ENCODE peak calls at places on chromosomes 13 and 19, in five cellular contexts. K is ovary, A is mammary epithelial cell, C is GM12878, R is upper lobe of left lung. F is an unnamed sample. For H3K9me3, the result is how much of the 10 kb centered on the place peaks cover.

GRCh38 chr19:45164577-45165335 is 4.0 kb upstream of the NKPD1 start:
- DNase-seq in A (peak), C (peak), K (peak), R (peak), F (peak)

GRCh38 chr19:18506101-18506534 is 15.8 kb downstream of the ELL start:
- DNase-seq in A (no peak), K (no peak), R (no peak), C (no peak), F (no peak)

GRCh38 chr13:43725460-43725859 is 61.3 kb downstream of the ENOX1 start:
- DNase-seq in C (no peak), A (no peak), R (no peak), K (no peak), F (no peak)

GRCh38 chr13:94483970-94484369 is 4.5 kb upstream of the DCT start:
- DNase-seq in K (no peak), A (no peak), C (no peak), R (no peak), F (no peak)

GRCh38 chr19:13396256-13397080 is 109.8 kb downstream of the CACNA1A start:
- DNase-seq in R (no peak), C (no peak), A (peak), K (no peak), F (no peak)

GRCh38 chr13:91158015-91158390 is 189.5 kb upstream of the MIR17HG start:
- DNase-seq in K (no peak), R (no peak), A (no peak), C (no peak), F (no peak)

GRCh38 chr19:43570174-43570791 is 5.0 kb downstream of the XRCC1 start:
- DNase-seq in C (no peak), R (no peak), A (peak), K (no peak), F (no peak)

GRCh38 chr19:35368378-35368777 is 2.5 kb upstream of the GPR42 start:
- DNase-seq in A (no peak), K (no peak), R (no peak), C (no peak), F (no peak)

GRCh38 chr13:85828094-85828684 is 29.0 kb upstream of the SLITRK6 start:
- DNase-seq in K (no peak), R (no peak), C (no peak), A (no peak), F (no peak)

GRCh38 chr19:13842294-13843103 is 34.4 kb upstream of the NANOS3 start:
- DNase-seq in C (no peak), K (peak), A (peak), R (peak), F (peak)

GRCh38 chr19:3655402-3656072 is 28.9 kb upstream of the CACTIN start:
- DNase-seq in K (peak), R (peak), C (no peak), A (peak), F (no peak)

GRCh38 chr19:7562646-7563393 is 27.3 kb downstream of the PNPLA6 start:
- DNase-seq in R (no peak), C (no peak), K (no peak), A (no peak), F (no peak)

GRCh38 chr13:31437975-31438374 is 238.2 kb downstream of the B3GLCT start:
- DNase-seq in R (no peak), A (peak), K (no peak), C (peak), F (no peak)

GRCh38 chr13:50449465-50449864 is 394.0 kb downstream of the DLEU7 start:
- DNase-seq in C (no peak), K (no peak), A (no peak), R (no peak), F (no peak)

GRCh38 chr13:23621316-23621645 is 51.1 kb downstream of the TNFRSF19 start:
- DNase-seq in C (no peak), A (peak), K (no peak), R (no peak), F (no peak)

GRCh38 chr19:18468517-18468916 is 30.6 kb upstream of the ISYNA1 start:
- DNase-seq in R (peak), K (no peak), C (no peak), A (no peak), F (no peak)

GRCh38 chr13:21849323-21849722 is 178.4 kb downstream of the FGF9 start:
- DNase-seq in K (no peak), C (peak), R (no peak), A (peak), F (no peak)

GRCh38 chr13:71979616-71980015 is 112.6 kb upstream of the DACH1 start:
- DNase-seq in K (no peak), C (no peak), A (peak), R (no peak), F (no peak)

GRCh38 chr13:96862093-96862492 is 132.2 kb downstream of the OXGR1 start:
- DNase-seq in C (no peak), K (no peak), R (no peak), A (no peak), F (no peak)

GRCh38 chr13:44710576-44710975 is 134.4 kb upstream of the TSC22D1 start:
- DNase-seq in R (no peak), K (no peak), C (peak), A (peak), F (no peak)

GRCh38 chr13:27967203-27967735 is 1.8 kb downstream of the CDX2 start:
- DNase-seq in K (no peak), R (no peak), C (no peak), A (no peak), F (no peak)

GRCh38 chr19:40235238-40236025 is 8.9 kb upstream of the CCNP start:
- DNase-seq in R (peak), A (no peak), K (no peak), C (no peak), F (no peak)

GRCh38 chr13:47426126-47426849 is 529.4 kb upstream of the HTR2A start:
- DNase-seq in R (no peak), C (no peak), A (peak), K (no peak), F (no peak)

GRCh38 chr13:113846639-113847318 is 17.1 kb downstream of the GAS6 start:
- DNase-seq in K (no peak), C (no peak), R (peak), A (no peak), F (no peak)

GRCh38 chr19:30116984-30117555 is 175.0 kb downstream of the URI1 start:
- DNase-seq in R (no peak), K (no peak), A (no peak), C (no peak), F (no peak)

GRCh38 chr13:73835138-73835721 is 299.0 kb downstream of the KLF12 start:
- DNase-seq in C (peak), K (no peak), R (no peak), A (peak), F (no peak)

GRCh38 chr19:49567722-49568454 is 12.5 kb downstream of the NOSIP start:
- DNase-seq in A (no peak), K (no peak), C (no peak), R (no peak), F (peak)

GRCh38 chr13:39463611-39464010 is 139.4 kb downstream of the LHFPL6 start:
- DNase-seq in A (no peak), K (no peak), R (no peak), C (no peak), F (no peak)

GRCh38 chr13:51590966-51591627 is 6.8 kb downstream of the WDFY2 start:
- DNase-seq in K (no peak), A (peak), R (no peak), C (no peak), F (no peak)

GRCh38 chr13:105817011-105817410 is 718.5 kb downstream of the EFNB2 start:
- DNase-seq in A (peak), C (no peak), K (no peak), R (no peak), F (no peak)

GRCh38 chr13:99093997-99094396 is 106.7 kb upstream of the UBAC2 start:
- DNase-seq in C (no peak), K (no peak), A (peak), R (no peak), F (no peak)

GRCh38 chr13:43573787-43574562 is 212.8 kb downstream of the ENOX1 start:
- DNase-seq in R (no peak), C (no peak), A (no peak), K (no peak), F (no peak)

GRCh38 chr13:85816413-85816812 is 17.2 kb upstream of the SLITRK6 start:
- DNase-seq in K (no peak), C (no peak), R (no peak), A (no peak), F (no peak)

GRCh38 chr13:57633950-57634828 is 2.6 kb downstream of the PCDH17 start:
- DNase-seq in A (no peak), C (no peak), K (no peak), R (peak), F (no peak)

GRCh38 chr19:38409631-38410133 is 6.8 kb downstream of the FAM98C start:
- DNase-seq in C (no peak), R (no peak), A (no peak), K (peak), F (no peak)

GRCh38 chr19:275000-275399 is 16.2 kb downstream of the PLPP2 start:
- DNase-seq in K (no peak), R (no peak), C (no peak), A (no peak), F (no peak)

GRCh38 chr19:6065685-6066365 is 44.5 kb downstream of the RFX2 start:
- DNase-seq in C (no peak), R (no peak), A (no peak), K (no peak), F (peak)

GRCh38 chr13:22287343-22287922 is 616.6 kb downstream of the FGF9 start:
- DNase-seq in C (no peak), A (no peak), R (no peak), K (no peak), F (no peak)

GRCh38 chr19:28425431-28425931 is 787.5 kb downstream of the UQCRFS1 start:
- DNase-seq in C (no peak), A (peak), R (no peak), K (no peak), F (no peak)
- H3K9me3 ChIP-seq in C (under half), A (under half), R (under half), K (under half), F (under half)

GRCh38 chr19:56838680-56838929 is 1.9 kb downstream of the PEG3 start:
- DNase-seq in C (no peak), A (no peak), K (no peak), R (no peak), F (no peak)
- H3K9me3 ChIP-seq in C (under half), A (under half), K (under half), R (under half), F (under half)

GRCh38 chr19:9156304-9156703 is 16.1 kb downstream of the ZNF317 start:
- DNase-seq in A (no peak), K (no peak), R (no peak), C (no peak), F (no peak)
- H3K9me3 ChIP-seq in A (half or more), K (half or more), R (half or more), C (half or more), F (under half)

DNA sequence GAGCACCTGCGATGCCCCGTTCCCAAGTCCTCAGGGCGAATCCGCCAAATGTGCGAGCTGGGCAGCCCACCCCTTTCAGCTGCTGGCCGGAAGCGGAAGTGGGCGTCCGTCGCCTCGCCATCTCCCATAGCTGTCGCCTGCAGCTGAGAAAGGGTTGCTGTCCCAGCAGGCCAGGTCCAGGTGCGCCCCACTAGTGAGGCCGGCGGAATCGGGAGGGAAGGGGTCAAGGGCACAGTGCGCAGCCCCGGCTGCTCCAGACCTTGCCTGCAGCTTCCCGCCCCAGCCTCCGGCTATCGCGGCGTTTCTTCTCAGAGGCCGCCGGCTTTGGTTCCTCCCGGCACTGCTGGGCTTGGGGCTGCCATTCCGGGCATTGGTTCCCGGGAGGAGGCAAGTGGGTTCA is at the start of gene ZNF177:
- DNase-seq in K (no peak), R (peak), C (no peak), A (no peak), F (no peak)
- H3K9me3 ChIP-seq in K (under half), R (half or more), C (under half), A (under half), F (under half)

GRCh38 chr13:33262069-33262487 is 23.5 kb downstream of the STARD13 start:
- DNase-seq in C (no peak), R (peak), K (no peak), A (peak), F (no peak)
- H3K9me3 ChIP-seq in C (under half), R (under half), K (under half), A (under half), F (under half)

DNA sequence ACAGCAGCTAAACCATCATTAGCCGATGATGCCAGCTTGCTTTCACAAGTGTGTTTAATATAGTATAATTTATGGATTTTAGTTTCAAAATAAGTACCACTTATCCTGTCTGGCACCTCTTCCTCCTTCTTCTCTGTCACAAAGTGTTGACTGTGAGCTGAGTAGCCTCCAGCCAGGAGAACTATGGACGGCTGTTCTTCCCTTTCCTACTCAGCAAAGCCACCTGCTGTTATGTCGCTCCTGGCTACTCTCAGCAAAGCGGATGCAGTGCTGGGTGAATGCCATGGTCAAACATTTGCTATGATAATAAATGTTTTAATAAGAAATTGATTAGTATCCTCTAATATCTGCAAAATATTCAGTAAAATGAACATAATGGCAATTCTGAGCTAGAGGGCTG is 238.2 kb downstream of the LIG4 start:
- DNase-seq in K (no peak), A (no peak), C (no peak), R (no peak), F (no peak)
- H3K9me3 ChIP-seq in K (under half), A (under half), C (under half), R (under half), F (under half)

DNA sequence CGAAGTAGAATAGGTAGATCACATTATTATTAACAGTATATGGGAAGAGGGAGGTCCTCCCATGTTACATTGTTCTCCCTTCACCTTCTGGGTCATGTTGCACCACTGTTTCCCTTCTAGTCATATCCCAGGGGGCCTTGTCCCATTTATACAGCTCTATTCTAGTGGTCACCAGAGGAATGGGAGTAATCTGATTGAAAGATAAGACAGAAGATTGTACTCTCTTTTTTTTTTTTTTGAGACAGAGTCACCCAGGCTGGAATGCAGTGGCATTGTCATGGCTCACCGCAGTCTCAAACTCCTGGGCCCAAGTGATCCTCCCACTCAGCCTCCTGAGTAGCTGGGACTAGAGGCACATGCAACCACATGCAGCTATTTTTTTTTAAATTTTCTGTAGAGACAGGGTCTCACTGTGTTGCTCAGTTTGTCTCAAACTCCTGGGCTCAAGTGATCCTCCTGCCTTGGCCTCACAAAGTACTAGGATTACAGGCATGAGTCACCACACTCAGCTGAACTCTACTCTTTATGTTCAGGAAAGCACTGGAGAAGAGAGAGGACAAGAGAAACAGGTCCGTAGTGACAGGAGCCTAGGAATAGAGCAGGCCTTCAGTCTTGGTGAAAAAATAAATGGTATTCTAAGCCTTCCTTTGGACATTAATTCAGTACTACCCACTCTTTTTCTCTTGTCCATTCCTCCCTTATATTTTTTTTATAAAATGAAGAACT is 4.3 kb upstream of the ZNF529 start:
- DNase-seq in A (no peak), K (no peak), C (no peak), R (no peak), F (no peak)
- H3K9me3 ChIP-seq in A (under half), K (under half), C (under half), R (under half), F (under half)

DNA sequence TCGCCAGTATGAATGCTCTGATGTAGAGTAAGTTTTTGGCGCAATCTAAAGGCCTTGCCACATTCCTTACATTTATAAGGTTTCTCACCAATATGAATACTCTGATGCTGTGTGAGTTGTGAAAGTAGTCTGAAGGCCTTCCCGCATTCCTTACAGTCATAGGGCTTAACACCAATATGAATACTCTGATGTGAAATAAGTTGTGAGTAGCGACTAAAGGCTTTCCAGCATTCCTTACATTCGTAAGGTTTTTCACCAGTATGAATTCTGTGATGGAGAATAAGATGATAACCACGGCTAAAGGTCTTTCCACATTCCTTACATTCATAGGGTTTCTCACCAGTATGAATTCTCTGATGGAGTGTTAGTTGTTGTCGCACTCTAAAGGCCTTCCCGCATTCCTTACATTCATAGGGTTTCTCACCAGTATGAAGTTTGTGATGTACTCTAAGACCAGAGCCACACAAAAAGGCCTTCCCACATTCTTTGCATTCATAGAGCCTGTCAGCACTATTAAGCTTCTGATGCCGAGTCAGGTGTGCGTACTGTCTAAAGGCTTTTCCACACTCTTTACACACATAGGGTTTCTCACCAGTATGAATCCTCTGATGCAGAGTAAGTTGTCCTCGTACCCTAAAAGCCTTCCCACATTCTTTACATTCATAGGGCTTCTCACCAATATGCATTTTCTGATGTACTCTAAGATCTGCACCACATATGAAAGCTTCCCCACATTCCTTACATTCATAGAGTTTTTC is 14.1 kb upstream of the ZFP14 start:
- DNase-seq in K (no peak), R (no peak), A (no peak), C (no peak), F (no peak)
- H3K9me3 ChIP-seq in K (half or more), R (half or more), A (half or more), C (under half), F (under half)

DNA sequence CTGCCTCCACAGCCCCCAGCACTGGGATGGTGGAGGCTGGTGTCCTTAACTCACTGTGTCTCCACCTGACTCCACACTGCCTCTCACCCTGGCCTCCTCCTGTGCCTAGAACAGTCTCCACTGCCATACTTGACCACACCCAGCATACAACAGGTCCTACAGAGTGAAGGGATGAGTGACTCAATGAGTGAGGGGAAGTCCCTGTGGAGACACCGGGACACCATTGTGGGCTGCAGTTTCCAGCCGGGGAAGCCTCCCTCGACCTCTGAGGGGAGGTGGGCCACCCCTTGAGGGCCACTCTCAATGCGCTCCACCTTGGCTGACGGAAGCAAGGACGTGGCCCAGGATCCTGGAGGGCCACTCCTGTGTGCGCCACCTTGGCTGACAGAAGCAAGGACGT is 2.8 kb upstream of the ZNF135 start:
- DNase-seq in R (no peak), C (no peak), K (no peak), A (no peak), F (no peak)
- H3K9me3 ChIP-seq in R (under half), C (under half), K (under half), A (half or more), F (under half)

DNA sequence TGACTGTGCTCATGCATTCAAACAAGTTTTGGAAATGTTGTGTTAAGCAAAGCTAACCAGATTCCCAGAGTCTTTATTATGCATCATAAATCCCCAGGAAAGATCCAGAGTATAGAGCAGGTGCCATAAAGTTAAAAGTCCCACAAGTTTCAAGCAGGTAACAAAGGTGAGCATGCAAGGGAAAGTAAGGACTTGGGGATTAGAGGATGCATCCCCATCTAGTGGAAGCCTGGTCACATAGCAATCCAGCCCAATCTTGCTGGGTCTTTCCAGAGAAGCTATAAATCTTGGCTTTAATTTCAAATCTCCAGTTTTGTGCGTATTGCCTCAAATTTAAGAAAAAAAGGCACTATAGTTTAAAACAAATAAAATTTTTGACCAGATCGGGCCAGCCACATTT is 72.7 kb downstream of the ZNF254 start:
- DNase-seq in C (no peak), A (peak), R (no peak), K (no peak), F (no peak)
- H3K9me3 ChIP-seq in C (under half), A (under half), R (under half), K (under half), F (under half)